ENCODE peak calls at places on chromosomes 12 and 14, in four cellular contexts. A is GM06990, W is AG10803, N is lung. R is an unnamed sample.

GRCh38 chr12:132492951-132493350 is 3.0 kb downstream of the FBRSL1 start:
- DNase-seq in N (no peak), A (no peak), W (no peak), R (no peak)

GRCh38 chr12:122310636-122311035 is 44.3 kb upstream of the VPS33A start:
- DNase-seq in A (no peak), N (no peak), W (no peak), R (no peak)

GRCh38 chr12:133256321-133256720 is 20.6 kb upstream of the ANHX start:
- DNase-seq in N (no peak), A (no peak), W (no peak), R (no peak)

GRCh38 chr12:14588571-14588970 is 20.9 kb upstream of the PLBD1 start:
- DNase-seq in A (no peak), N (no peak), W (no peak), R (no peak)

GRCh38 chr12:107670999-107671643 is 14.5 kb upstream of the PWP1 start:
- DNase-seq in W (no peak), N (no peak), A (peak; percentile 34), R (peak; percentile 44)

GRCh38 chr14:79150226-79150625 is 980.1 kb downstream of the NRXN3 start:
- DNase-seq in N (no peak), W (no peak), A (no peak), R (no peak)

GRCh38 chr14:101451166-101451565 is 110.1 kb upstream of the DIO3 start:
- DNase-seq in N (no peak), W (no peak), A (no peak), R (no peak)

GRCh38 chr14:20468773-20469241 is 399 bp upstream of the PNP start:
- DNase-seq in A (no peak), W (no peak), N (no peak), R (no peak)

GRCh38 chr12:112418248-112418595 is 525 bp upstream of the PTPN11 start:
- DNase-seq in N (no peak), A (peak; percentile 29), W (no peak), R (no peak)

GRCh38 chr14:91870001-91870400 is 2.7 kb upstream of the TC2N start:
- DNase-seq in A (no peak), W (no peak), N (no peak), R (no peak)

GRCh38 chr12:132397152-132397933 is 68.0 kb upstream of the GALNT9 start:
- DNase-seq in W (no peak), A (no peak), N (no peak), R (no peak)

GRCh38 chr12:44154128-44154527 is 318.2 kb downstream of the TMEM117 start:
- DNase-seq in W (peak; percentile 18), N (no peak), A (no peak), R (peak; percentile 49)

GRCh38 chr12:92080390-92081285 is 65.0 kb downstream of the BTG1 start:
- DNase-seq in N (no peak), A (no peak), W (peak; percentile 97), R (peak; percentile 90)

GRCh38 chr14:71555654-71556559 is 376.3 kb upstream of the RGS6 start:
- DNase-seq in N (no peak), W (peak; percentile 56), A (peak; percentile 80), R (peak; percentile 74)

GRCh38 chr14:97930191-97930590 is 1133.0 kb downstream of the VRK1 start:
- DNase-seq in N (no peak), A (no peak), W (no peak), R (no peak)

GRCh38 chr12:71465794-71466193 is 26.2 kb downstream of the LGR5 start:
- DNase-seq in W (no peak), N (no peak), A (no peak), R (no peak)

GRCh38 chr12:88153959-88154358 is 11.9 kb downstream of the TMTC3 start:
- DNase-seq in W (peak; percentile 64), A (no peak), N (no peak), R (peak; percentile 73)

GRCh38 chr14:21092147-21093011 is 6.1 kb downstream of the ZNF219 start:
- DNase-seq in W (peak; percentile 59), N (peak; percentile 89), A (peak; percentile 85), R (peak; percentile 80)

GRCh38 chr12:77204055-77204454 is 138.7 kb upstream of the E2F7 start:
- DNase-seq in W (no peak), A (no peak), N (no peak), R (peak; percentile 26)
- TF ChIP-seq CTCF in W (no peak), A (no peak), N (no peak), R (peak; percentile 11)

GRCh38 chr14:36510078-36510799 is 9.8 kb downstream of the NKX2-1 start:
- DNase-seq in A (no peak), N (peak; percentile 51), W (no peak), R (no peak)

GRCh38 chr14:36509056-36509917 is 10.7 kb downstream of the NKX2-1 start:
- DNase-seq in W (no peak), N (no peak), A (no peak), R (no peak)

GRCh38 chr14:36506732-36507614 is 13.1 kb downstream of the NKX2-1 start:
- DNase-seq in N (no peak), A (no peak), W (no peak), R (no peak)

GRCh38 chr14:36507847-36508417 is 12.1 kb downstream of the NKX2-1 start:
- DNase-seq in N (no peak), W (no peak), A (no peak), R (no peak)

GRCh38 chr14:36508418-36509051 is 11.5 kb downstream of the NKX2-1 start:
- DNase-seq in A (no peak), W (no peak), N (peak; percentile 47), R (no peak)
- H3K4me3 ChIP-seq in A (no peak overlapping the region), W (no peak overlapping the region), N (peak overlapping the region; percentile 25), R (no peak overlapping the region)

GRCh38 chr12:98998697-98999299 is 353.7 kb downstream of the APAF1 start:
- DNase-seq in W (peak; percentile 48), N (no peak), A (no peak), R (peak; percentile 69)
- TF ChIP-seq CTCF in W (peak; percentile 80), N (peak; percentile 28), A (peak; percentile 59), R (peak; percentile 62)

GRCh38 chr14:54652890-54653201 is 85.9 kb downstream of the SAMD4A start:
- DNase-seq in A (no peak), W (no peak), N (no peak), R (no peak)
- H3K4me3 ChIP-seq in A (no peak overlapping the region), W (peak overlapping the region; percentile 54), N (peak overlapping the region; percentile 7), R (peak overlapping the region; percentile 45)

GRCh38 chr12:5565933-5566632 is 134.2 kb downstream of the NTF3 start:
- DNase-seq in W (peak; percentile 85), A (no peak), N (no peak), R (no peak)
- TF ChIP-seq CTCF in W (peak; percentile 46), A (no peak), N (no peak), R (no peak)

DNA sequence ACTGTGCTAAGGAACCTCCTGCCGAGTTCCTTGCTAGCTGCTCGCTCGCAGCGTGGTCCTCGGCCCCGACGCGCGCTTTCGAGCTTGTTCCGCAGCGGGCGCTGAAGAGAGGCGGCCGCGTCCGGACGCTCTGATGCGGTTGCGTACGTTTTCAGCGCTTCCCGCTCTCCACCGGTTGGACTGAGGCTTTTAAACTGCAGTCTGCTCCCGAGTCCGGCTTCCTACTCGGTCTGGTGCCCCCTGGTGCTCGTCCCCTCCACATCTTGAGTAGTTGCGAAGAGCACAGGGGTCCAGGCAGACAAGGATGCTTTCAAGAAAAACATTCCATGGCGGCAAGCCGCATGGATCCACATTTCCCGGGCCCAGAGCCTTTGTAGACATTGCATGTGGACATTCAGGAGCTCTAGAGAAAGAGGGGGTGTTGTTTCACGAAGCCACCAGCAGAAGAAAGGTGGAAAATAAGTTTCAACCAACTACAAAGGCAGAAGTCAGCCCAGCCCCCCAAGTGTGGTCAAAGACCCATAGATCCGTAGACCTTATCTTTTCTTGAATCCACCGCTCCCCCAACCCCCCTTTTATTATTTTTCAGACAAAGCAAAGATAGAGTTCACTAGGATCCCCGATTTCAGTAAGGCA is 1.1 kb upstream of the WNK1 start:
- DNase-seq in A (peak; percentile 97), W (peak; percentile 94), N (peak; percentile 91), R (peak; percentile 97)
- H3K4me3 ChIP-seq in A (peak overlapping the region; percentile 59), W (peak overlapping the region; percentile 67), N (peak overlapping the region; percentile 12), R (peak overlapping the region; percentile 51)

DNA sequence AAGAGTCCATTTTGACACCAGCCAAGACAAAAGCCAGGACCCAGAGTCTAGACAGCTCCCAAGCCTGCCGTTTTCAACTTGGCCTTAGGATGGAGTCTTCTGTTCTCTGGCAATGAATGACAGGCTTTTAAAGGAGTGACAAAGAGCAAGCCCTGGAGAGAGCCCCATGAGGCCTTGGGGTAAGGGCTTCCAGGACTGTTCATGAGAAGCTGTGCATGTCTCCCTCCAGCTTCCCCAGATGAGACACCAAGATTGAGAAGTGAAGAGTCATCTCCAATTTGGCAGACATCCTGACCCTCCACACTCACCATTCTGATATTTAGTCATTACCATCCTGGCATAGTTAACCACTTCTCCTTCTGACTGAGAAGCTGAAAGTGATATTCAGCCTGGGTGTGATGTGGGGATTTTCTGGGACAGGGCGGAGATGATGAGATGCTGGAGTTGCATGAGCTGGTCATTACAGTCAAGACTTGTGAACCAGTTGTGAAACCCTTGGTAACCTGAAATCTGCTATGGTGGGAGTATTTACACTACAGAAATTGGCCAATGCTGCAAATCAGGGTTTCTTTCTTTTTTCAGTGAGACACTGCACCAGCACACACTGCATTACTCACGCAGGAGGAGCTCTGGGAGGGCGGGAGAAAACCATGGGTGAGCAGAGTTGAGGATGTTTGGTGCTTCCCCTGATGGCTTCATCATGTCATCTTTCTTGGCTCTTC is 77.8 kb downstream of the VCPKMT start:
- DNase-seq in N (peak; percentile 42), A (peak; percentile 87), W (peak; percentile 98), R (peak; percentile 74)
- TF ChIP-seq CTCF in N (no peak), A (peak; percentile 24), W (peak; percentile 27), R (peak; percentile 31)

GRCh38 chr14:55131782-55132181 is 2.7 kb downstream of the LGALS3 start:
- DNase-seq in A (no peak), N (no peak), W (peak; percentile 46), R (no peak)
- H3K4me3 ChIP-seq in A (no peak overlapping the region), N (no peak overlapping the region), W (peak overlapping the region; percentile 71), R (peak overlapping the region; percentile 4)

DNA sequence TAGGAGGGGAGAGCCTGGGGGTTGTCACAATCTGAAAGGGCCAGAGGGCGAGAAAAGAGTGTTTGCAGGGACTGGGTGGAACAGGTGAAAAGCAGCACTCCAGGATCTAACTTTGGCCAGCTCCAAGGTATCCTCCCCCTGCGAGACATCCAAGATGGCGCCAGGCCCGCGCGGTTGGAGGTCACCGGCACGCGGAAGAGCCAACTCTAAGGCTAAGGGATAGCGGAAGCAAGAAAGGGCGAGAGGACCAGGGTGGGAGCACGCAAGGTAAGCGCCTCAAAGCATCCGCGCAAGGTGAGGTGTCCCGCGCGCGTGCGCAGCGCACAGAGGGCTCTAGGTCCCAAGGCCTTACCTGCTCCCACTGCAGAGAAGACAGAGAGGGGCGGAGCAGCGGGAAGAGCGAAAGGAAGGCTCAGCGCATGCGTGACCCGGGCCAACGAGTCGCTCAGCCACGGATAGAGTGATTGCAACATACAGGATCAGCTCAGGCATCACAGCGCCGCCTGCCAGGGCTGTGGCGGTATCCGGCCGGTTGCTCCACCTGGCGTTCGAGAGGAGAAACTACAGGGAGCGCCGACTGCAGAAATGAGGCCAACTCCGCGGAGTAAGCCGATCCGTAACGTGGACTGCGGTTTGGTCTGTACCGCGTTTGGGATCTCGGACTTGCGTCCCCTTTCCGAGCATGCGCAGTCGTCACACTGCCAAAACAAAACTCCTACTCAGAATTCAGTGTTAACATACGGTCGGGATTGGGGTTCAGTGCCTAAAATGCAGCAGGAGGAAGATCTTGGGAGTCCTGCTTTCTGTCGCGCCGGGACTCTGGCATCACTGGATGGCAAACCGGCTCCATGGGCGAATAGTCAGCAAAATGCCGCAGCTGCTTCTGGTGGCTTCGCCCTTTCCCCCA is at the start of gene ATP5MC2:
- DNase-seq in W (peak; percentile 98), N (peak; percentile 97), A (peak; percentile 100), R (peak; percentile 99)
- TF ChIP-seq CTCF in W (peak; percentile 99), N (peak; percentile 99), A (peak; percentile 100), R (peak; percentile 100)

R was measured in cardiac fibroblast.